ENCODE peak calls at places on chromosomes 5 and 9, in six cellular contexts. S is Peyer's patch; J is mesendoderm; I is neuronal stem cell; R is CD4-positive, alpha-beta memory T cell; C is MM.1S. P is an unnamed sample.

GRCh38 chr9:35605336-35606137 is 475 bp downstream of the TESK1 start:
- DNase-seq in I (no peak), J (peak), C (peak), R (peak), S (peak), P (no peak)

GRCh38 chr9:33785914-33786313 is 9.4 kb upstream of the PRSS3 start:
- DNase-seq in J (peak), C (no peak), S (no peak), I (no peak), R (no peak), P (no peak)

GRCh38 chr5:141560141-141560540 is 58.7 kb downstream of the DIAPH1 start:
- DNase-seq in S (no peak), J (peak), C (no peak), R (no peak), I (no peak), P (no peak)

GRCh38 chr9:27519466-27520465 is 4.3 kb upstream of the IFNK start:
- DNase-seq in S (no peak), R (no peak), J (peak), C (no peak), I (no peak), P (no peak)

GRCh38 chr9:35748858-35749514 is at the start of the genes GBA2 and RGP1:
- DNase-seq in C (peak), I (peak), S (peak), J (peak), R (peak), P (peak)

GRCh38 chr5:87127956-87128687 is 139.6 kb upstream of the RASA1 start:
- DNase-seq in I (no peak), C (no peak), R (no peak), J (no peak), S (no peak), P (no peak)

GRCh38 chr9:113999256-114000062 is 78.6 kb downstream of the AMBP start:
- DNase-seq in C (no peak), R (no peak), J (no peak), S (no peak), I (no peak), P (no peak)

GRCh38 chr5:181058786-181059296 is 18.8 kb downstream of the BTNL9 start:
- DNase-seq in I (no peak), J (no peak), C (no peak), S (no peak), R (no peak), P (no peak)

GRCh38 chr5:85591311-85591710 is 1026.4 kb upstream of the COX7C start:
- DNase-seq in S (no peak), J (peak), R (no peak), C (no peak), I (no peak), P (no peak)

GRCh38 chr9:69184266-69184665 is 10.2 kb downstream of the TJP2 start:
- DNase-seq in I (no peak), S (no peak), J (no peak), R (no peak), C (no peak), P (no peak)

GRCh38 chr5:119274767-119275130 is 81.1 kb upstream of the TNFAIP8 start:
- DNase-seq in S (no peak), J (peak), R (peak), C (peak), I (no peak), P (no peak)

GRCh38 chr5:145834917-145835838 is at the start of gene PRELID2:
- DNase-seq in I (peak), J (peak), R (peak), S (peak), C (peak), P (peak)

GRCh38 chr5:112412370-112412769 is 6.7 kb downstream of the EPB41L4A start:
- DNase-seq in S (no peak), J (no peak), C (no peak), R (no peak), I (no peak), P (no peak)

GRCh38 chr5:142644640-142645361 is 41.1 kb downstream of the FGF1 start:
- DNase-seq in R (no peak), J (peak), I (no peak), S (no peak), C (no peak), P (no peak)

GRCh38 chr9:104025109-104025508 is 69.0 kb upstream of the SMC2 start:
- DNase-seq in I (no peak), J (no peak), R (no peak), C (no peak), S (no peak), P (no peak)

GRCh38 chr5:110333384-110333783 is 393.1 kb downstream of the TMEM232 start:
- DNase-seq in C (no peak), R (no peak), S (no peak), J (peak), I (peak), P (no peak)

GRCh38 chr9:129408535-129409215 is 212.2 kb downstream of the C9orf50 start:
- DNase-seq in C (peak), S (no peak), J (no peak), I (no peak), R (peak), P (no peak)

GRCh38 chr5:93395891-93396465 is 185.0 kb downstream of the NR2F1-AS1 start:
- DNase-seq in J (peak), I (no peak), R (no peak), C (no peak), S (no peak), P (no peak)

GRCh38 chr9:92324451-92324850 is 699 bp downstream of the NOL8 start:
- DNase-seq in I (no peak), C (no peak), J (peak), S (no peak), R (no peak), P (no peak)

GRCh38 chr9:5820425-5820824 is 12.5 kb downstream of the ERMP1 start:
- DNase-seq in S (no peak), C (no peak), R (no peak), I (no peak), J (no peak), P (no peak)

GRCh38 chr5:43711496-43711895 is 108.5 kb downstream of the NNT start:
- DNase-seq in J (peak), C (no peak), R (no peak), I (no peak), S (no peak), P (no peak)

GRCh38 chr5:168898261-168898911 is 319.2 kb upstream of the PANK3 start:
- DNase-seq in C (no peak), R (no peak), I (no peak), J (no peak), S (no peak), P (no peak)
- H3K27ac ChIP-seq in C (no peak), R (no peak), I (no peak), J (no peak), S (no peak), P (no peak)

DNA sequence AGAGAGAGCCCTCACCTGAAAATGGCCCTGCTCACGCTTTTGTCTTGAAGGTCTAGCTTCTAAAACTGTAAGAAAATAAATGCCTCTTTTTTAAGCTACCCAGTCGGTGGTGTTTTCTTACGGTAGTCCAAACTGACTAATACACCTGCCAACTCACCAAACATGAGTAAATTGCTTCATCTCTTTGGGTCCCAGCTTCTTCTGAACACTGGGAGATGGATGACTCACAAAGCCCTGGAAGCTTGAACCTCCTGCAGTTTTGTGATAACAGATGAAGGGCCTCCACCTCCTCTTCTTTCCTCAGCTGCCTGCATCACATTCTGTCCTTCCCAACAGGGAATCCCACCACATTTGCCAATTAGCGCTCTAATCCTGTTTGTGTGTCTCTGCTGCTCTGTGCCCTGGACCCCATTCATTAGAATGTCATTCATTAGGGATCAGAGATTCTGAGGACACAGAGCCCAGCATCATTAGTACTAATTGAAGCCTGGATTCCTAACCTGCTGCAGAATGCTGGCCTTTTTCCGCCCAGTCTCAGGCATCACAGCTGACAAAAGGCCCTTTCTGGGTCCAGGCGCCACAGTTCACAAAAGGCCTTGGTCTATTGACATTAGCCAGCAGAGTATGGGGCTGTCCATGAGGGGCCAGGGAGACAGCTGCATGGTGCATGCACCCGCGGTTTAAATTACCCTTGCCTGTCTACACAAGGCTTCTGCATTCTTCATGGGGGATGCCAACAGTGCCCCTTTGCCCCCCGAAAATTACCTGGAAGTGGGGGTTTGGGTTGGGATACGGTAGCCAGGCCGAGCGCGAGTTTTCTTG is 349.3 kb downstream of the SEMA5A start:
- DNase-seq in S (no peak), C (no peak), I (peak), R (no peak), J (peak), P (no peak)
- H3K27ac ChIP-seq in S (no peak), C (no peak), I (peak), R (no peak), J (peak), P (no peak)

DNA sequence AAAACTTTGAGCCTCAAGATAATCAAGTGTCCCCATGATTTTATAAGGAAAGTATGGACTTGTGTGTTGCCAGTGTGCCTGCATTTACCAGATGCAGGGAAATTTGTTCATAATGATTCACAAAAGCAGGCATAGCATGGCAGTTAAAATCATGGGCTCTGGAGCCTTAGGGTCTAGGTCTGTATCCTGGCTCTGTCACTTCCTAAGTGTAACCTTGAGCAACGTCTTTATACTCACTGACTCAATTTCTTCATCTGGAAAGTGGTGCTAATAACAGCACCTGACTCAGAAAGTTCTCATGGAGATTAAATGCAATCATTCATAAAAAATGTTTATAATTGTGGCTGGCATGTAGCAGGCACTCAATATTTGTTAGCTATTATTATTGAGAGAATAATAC is 234.9 kb downstream of the SAXO1 start:
- DNase-seq in I (no peak), J (no peak), C (no peak), R (no peak), S (no peak), P (no peak)
- H3K27ac ChIP-seq in I (no peak), J (no peak), C (no peak), R (no peak), S (no peak), P (no peak)

GRCh38 chr9:37876376-37876775 is 27.6 kb downstream of the SLC25A51 start:
- DNase-seq in C (no peak), S (no peak), J (no peak), I (no peak), R (no peak), P (no peak)

GRCh38 chr9:37870081-37870798 is 33.7 kb downstream of the SLC25A51 start:
- DNase-seq in J (no peak), C (no peak), S (no peak), R (no peak), I (no peak), P (no peak)

GRCh38 chr9:37873955-37874354 is 30.0 kb downstream of the SLC25A51 start:
- DNase-seq in R (no peak), J (no peak), S (no peak), I (no peak), C (no peak), P (no peak)

DNA sequence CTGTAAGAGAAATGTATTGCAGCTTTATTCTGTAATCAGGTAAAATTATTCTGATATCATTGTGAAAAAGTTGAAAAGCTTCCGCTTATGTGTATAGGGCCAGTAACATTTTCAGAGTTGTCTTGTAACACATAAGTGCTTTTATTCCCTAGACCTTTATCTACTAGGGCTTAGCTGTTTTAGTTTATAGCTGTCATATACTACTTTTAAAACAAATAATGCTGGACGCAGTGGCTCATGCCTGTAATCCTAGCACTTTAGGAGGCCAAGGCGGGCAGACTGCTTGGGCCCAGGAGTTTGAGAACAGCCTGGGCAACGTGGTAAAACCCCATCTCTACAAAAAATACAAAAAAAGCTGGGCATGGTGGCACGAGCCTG is 33.1 kb downstream of the SLC25A51 start:
- DNase-seq in C (no peak), J (no peak), S (no peak), I (no peak), R (no peak), P (no peak)
- H3K27ac ChIP-seq in C (no peak), J (no peak), S (no peak), I (no peak), R (no peak), P (no peak)

GRCh38 chr9:84667571-84668203 is 1.8 kb upstream of the NTRK2 start:
- DNase-seq in J (peak), R (peak), S (no peak), I (peak), C (peak), P (peak)

GRCh38 chr9:84670106-84670800 is 724 bp downstream of the NTRK2 start:
- DNase-seq in I (peak), R (peak), J (peak), C (peak), S (no peak), P (no peak)

GRCh38 chr9:84669293-84670105 is at the start of gene NTRK2:
- DNase-seq in R (peak), I (peak), C (peak), J (peak), S (no peak), P (peak)

GRCh38 chr9:84669008-84669292 is 579 bp upstream of the NTRK2 start:
- DNase-seq in S (no peak), J (no peak), R (peak), C (no peak), I (no peak), P (no peak)

GRCh38 chr9:84668204-84669007 is 1.1 kb upstream of the NTRK2 start:
- DNase-seq in I (peak), J (peak), R (no peak), S (no peak), C (peak), P (peak)
- H3K27ac ChIP-seq in I (no peak), J (no peak), R (no peak), S (no peak), C (peak), P (peak)

DNA sequence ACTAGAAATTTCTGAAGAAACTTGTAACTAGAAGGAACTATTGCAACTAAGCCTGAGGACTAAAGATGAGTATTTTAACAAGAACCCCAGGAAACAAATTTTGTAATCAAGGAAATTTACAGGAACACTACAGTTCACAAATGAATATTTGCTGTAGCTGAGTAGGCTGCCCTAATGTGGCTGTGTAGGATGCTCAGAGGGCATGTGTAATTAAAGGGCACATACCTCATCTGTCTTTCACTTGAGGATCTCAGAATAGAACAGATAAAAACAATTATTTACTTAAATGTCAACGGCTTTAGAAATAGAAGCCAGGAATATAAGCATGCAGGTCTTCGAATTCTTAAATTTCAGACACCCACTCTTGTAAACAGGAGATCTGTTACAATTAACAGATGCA is 119.8 kb downstream of the MED27 start:
- DNase-seq in C (no peak), R (no peak), I (no peak), J (no peak), S (no peak), P (no peak)
- H3K27ac ChIP-seq in C (no peak), R (no peak), I (no peak), J (no peak), S (no peak), P (peak)

DNA sequence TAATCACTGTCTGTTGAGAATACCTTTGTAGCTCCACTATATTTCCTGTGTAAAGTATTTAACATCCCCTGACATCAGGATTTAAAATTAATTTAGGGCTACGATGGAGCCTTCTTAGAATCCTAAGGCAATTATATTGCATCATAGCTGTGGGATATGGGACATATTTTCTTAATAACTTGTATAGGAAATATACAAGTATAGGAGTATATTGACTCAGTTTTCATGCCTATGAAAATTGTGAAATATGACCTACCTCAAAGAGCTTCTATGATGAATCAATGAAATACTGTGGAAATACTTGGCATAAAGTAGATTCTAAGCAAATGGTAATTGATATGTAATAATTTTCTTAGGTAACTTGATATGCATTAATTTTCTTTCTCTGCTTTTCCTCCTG is 221.0 kb upstream of the KLF4 start:
- DNase-seq in S (no peak), R (no peak), J (no peak), C (no peak), I (no peak), P (no peak)
- H3K27ac ChIP-seq in S (no peak), R (no peak), J (no peak), C (no peak), I (no peak), P (no peak)

DNA sequence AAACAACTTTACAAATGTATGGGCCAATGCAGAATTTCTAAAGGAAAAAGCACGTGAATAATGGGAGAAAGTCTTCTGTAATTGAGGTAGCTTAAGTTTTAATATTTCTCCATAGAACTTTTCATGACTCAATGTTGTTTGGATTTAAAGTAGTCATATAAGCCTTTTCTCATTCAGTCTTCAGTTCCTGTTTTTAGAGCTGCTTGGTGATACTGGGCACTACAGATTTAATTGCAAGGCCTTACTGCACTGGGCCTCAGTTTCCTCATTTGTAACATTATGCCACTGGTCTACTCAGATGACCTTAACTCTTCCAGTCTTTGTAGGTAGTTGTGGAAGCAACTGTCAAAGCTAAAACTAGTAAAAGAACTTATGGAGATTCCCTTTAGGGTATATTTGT is 60.4 kb downstream of the WDR41 start:
- DNase-seq in C (no peak), J (no peak), I (no peak), S (no peak), R (no peak), P (no peak)
- H3K27ac ChIP-seq in C (no peak), J (no peak), I (no peak), S (no peak), R (no peak), P (no peak)

GRCh38 chr9:95757026-95757425 is 118.5 kb upstream of the ERCC6L2 start:
- DNase-seq in R (no peak), J (no peak), C (no peak), I (no peak), S (no peak), P (no peak)
- H3K27ac ChIP-seq in R (no peak), J (no peak), C (no peak), I (no peak), S (peak), P (peak)

P was measured in caudate nucleus.